ENCODE peak calls at places on chromosomes 13 and 19, in ten cellular contexts. One of them, this sample, is unnamed.

GRCh38 chr13:34411177-34411576 is 530.9 kb upstream of the NBEA start:
- DNase-seq in GM12892: no peak
- DNase-seq in left ventricle myocardium superior: no peak
- DNase-seq in ovary: no peak
- DNase-seq in hypothalamus: no peak
- DNase-seq in NCI-H1092: no peak
- DNase-seq in stimulated activated CD4-positive, alpha-beta T cell treated with anti-CD3 and anti-CD28 coated beads, Interleukin-1b, Interleukin-23, amount 100 ng/mL, for 24 hours: no peak
- DNase-seq in neural crest cell: no peak
- DNase-seq in iris pigment epithelial cell: no peak
- DNase-seq in Daoy: no peak
- DNase-seq in this sample: no peak

GRCh38 chr19:45952691-45953505 is 20.8 kb downstream of the NOVA2 start:
- DNase-seq in GM12892: no peak
- DNase-seq in left ventricle myocardium superior: peak
- DNase-seq in ovary: peak
- DNase-seq in hypothalamus: no peak
- DNase-seq in NCI-H1092: no peak
- DNase-seq in stimulated activated CD4-positive, alpha-beta T cell treated with anti-CD3 and anti-CD28 coated beads, Interleukin-1b, Interleukin-23, amount 100 ng/mL, for 24 hours: peak
- DNase-seq in neural crest cell: peak
- DNase-seq in iris pigment epithelial cell: peak
- DNase-seq in Daoy: peak
- DNase-seq in this sample: peak

GRCh38 chr13:99086869-99087129 is 108.9 kb upstream of the DOCK9 start:
- DNase-seq in GM12892: peak
- DNase-seq in left ventricle myocardium superior: no peak
- DNase-seq in ovary: no peak
- DNase-seq in hypothalamus: no peak
- DNase-seq in NCI-H1092: no peak
- DNase-seq in stimulated activated CD4-positive, alpha-beta T cell treated with anti-CD3 and anti-CD28 coated beads, Interleukin-1b, Interleukin-23, amount 100 ng/mL, for 24 hours: peak
- DNase-seq in neural crest cell: peak
- DNase-seq in iris pigment epithelial cell: peak
- DNase-seq in Daoy: peak
- DNase-seq in this sample: no peak

GRCh38 chr19:50480281-50481111 is 3.8 kb upstream of the GARIN5A start:
- DNase-seq in GM12892: no peak
- DNase-seq in left ventricle myocardium superior: peak
- DNase-seq in ovary: no peak
- DNase-seq in hypothalamus: no peak
- DNase-seq in NCI-H1092: no peak
- DNase-seq in stimulated activated CD4-positive, alpha-beta T cell treated with anti-CD3 and anti-CD28 coated beads, Interleukin-1b, Interleukin-23, amount 100 ng/mL, for 24 hours: no peak
- DNase-seq in neural crest cell: no peak
- DNase-seq in iris pigment epithelial cell: no peak
- DNase-seq in Daoy: no peak
- DNase-seq in this sample: no peak

GRCh38 chr19:11560404-11560988 is 1.5 kb upstream of the ELOF1 start:
- DNase-seq in GM12892: peak
- DNase-seq in left ventricle myocardium superior: no peak
- DNase-seq in ovary: no peak
- DNase-seq in hypothalamus: peak
- DNase-seq in NCI-H1092: peak
- DNase-seq in stimulated activated CD4-positive, alpha-beta T cell treated with anti-CD3 and anti-CD28 coated beads, Interleukin-1b, Interleukin-23, amount 100 ng/mL, for 24 hours: peak
- DNase-seq in neural crest cell: peak
- DNase-seq in iris pigment epithelial cell: peak
- DNase-seq in Daoy: peak
- DNase-seq in this sample: peak

GRCh38 chr13:85347251-85347650 is 452.0 kb downstream of the SLITRK6 start:
- DNase-seq in GM12892: no peak
- DNase-seq in left ventricle myocardium superior: no peak
- DNase-seq in ovary: no peak
- DNase-seq in hypothalamus: no peak
- DNase-seq in NCI-H1092: no peak
- DNase-seq in stimulated activated CD4-positive, alpha-beta T cell treated with anti-CD3 and anti-CD28 coated beads, Interleukin-1b, Interleukin-23, amount 100 ng/mL, for 24 hours: no peak
- DNase-seq in neural crest cell: no peak
- DNase-seq in iris pigment epithelial cell: peak
- DNase-seq in Daoy: peak
- DNase-seq in this sample: no peak

GRCh38 chr19:5397804-5398692 is 57.2 kb upstream of the ZNRF4 start:
- DNase-seq in GM12892: no peak
- DNase-seq in left ventricle myocardium superior: no peak
- DNase-seq in ovary: no peak
- DNase-seq in hypothalamus: peak
- DNase-seq in NCI-H1092: no peak
- DNase-seq in stimulated activated CD4-positive, alpha-beta T cell treated with anti-CD3 and anti-CD28 coated beads, Interleukin-1b, Interleukin-23, amount 100 ng/mL, for 24 hours: no peak
- DNase-seq in neural crest cell: peak
- DNase-seq in iris pigment epithelial cell: peak
- DNase-seq in Daoy: peak
- DNase-seq in this sample: peak

GRCh38 chr13:99351772-99352171 is 44.6 kb upstream of the GPR183 start:
- DNase-seq in GM12892: no peak
- DNase-seq in left ventricle myocardium superior: no peak
- DNase-seq in ovary: no peak
- DNase-seq in hypothalamus: no peak
- DNase-seq in NCI-H1092: no peak
- DNase-seq in stimulated activated CD4-positive, alpha-beta T cell treated with anti-CD3 and anti-CD28 coated beads, Interleukin-1b, Interleukin-23, amount 100 ng/mL, for 24 hours: no peak
- DNase-seq in neural crest cell: no peak
- DNase-seq in iris pigment epithelial cell: no peak
- DNase-seq in Daoy: no peak
- DNase-seq in this sample: no peak

GRCh38 chr13:61900033-61900432 is 484.4 kb upstream of the PCDH20 start:
- DNase-seq in GM12892: no peak
- DNase-seq in left ventricle myocardium superior: no peak
- DNase-seq in ovary: no peak
- DNase-seq in hypothalamus: no peak
- DNase-seq in NCI-H1092: no peak
- DNase-seq in stimulated activated CD4-positive, alpha-beta T cell treated with anti-CD3 and anti-CD28 coated beads, Interleukin-1b, Interleukin-23, amount 100 ng/mL, for 24 hours: no peak
- DNase-seq in neural crest cell: no peak
- DNase-seq in iris pigment epithelial cell: no peak
- DNase-seq in Daoy: no peak
- DNase-seq in this sample: no peak

GRCh38 chr13:33150146-33150545 is 133.9 kb downstream of the KL start:
- DNase-seq in GM12892: no peak
- DNase-seq in left ventricle myocardium superior: no peak
- DNase-seq in ovary: no peak
- DNase-seq in hypothalamus: no peak
- DNase-seq in NCI-H1092: no peak
- DNase-seq in stimulated activated CD4-positive, alpha-beta T cell treated with anti-CD3 and anti-CD28 coated beads, Interleukin-1b, Interleukin-23, amount 100 ng/mL, for 24 hours: no peak
- DNase-seq in neural crest cell: no peak
- DNase-seq in iris pigment epithelial cell: peak
- DNase-seq in Daoy: peak
- DNase-seq in this sample: peak

GRCh38 chr13:95676100-95676774 is 702 bp upstream of the DNAJC3 start:
- DNase-seq in GM12892: no peak
- DNase-seq in left ventricle myocardium superior: no peak
- DNase-seq in ovary: peak
- DNase-seq in hypothalamus: no peak
- DNase-seq in NCI-H1092: peak
- DNase-seq in stimulated activated CD4-positive, alpha-beta T cell treated with anti-CD3 and anti-CD28 coated beads, Interleukin-1b, Interleukin-23, amount 100 ng/mL, for 24 hours: no peak
- DNase-seq in neural crest cell: peak
- DNase-seq in iris pigment epithelial cell: peak
- DNase-seq in Daoy: peak
- DNase-seq in this sample: peak

GRCh38 chr13:26920614-26921355 is 160.2 kb upstream of the GPR12 start:
- DNase-seq in GM12892: no peak
- DNase-seq in left ventricle myocardium superior: no peak
- DNase-seq in ovary: no peak
- DNase-seq in hypothalamus: no peak
- DNase-seq in NCI-H1092: no peak
- DNase-seq in stimulated activated CD4-positive, alpha-beta T cell treated with anti-CD3 and anti-CD28 coated beads, Interleukin-1b, Interleukin-23, amount 100 ng/mL, for 24 hours: no peak
- DNase-seq in neural crest cell: no peak
- DNase-seq in iris pigment epithelial cell: no peak
- DNase-seq in Daoy: no peak
- DNase-seq in this sample: no peak

GRCh38 chr19:44872661-44873060 is 18.4 kb upstream of the TOMM40 start:
- DNase-seq in GM12892: no peak
- DNase-seq in left ventricle myocardium superior: no peak
- DNase-seq in ovary: no peak
- DNase-seq in hypothalamus: no peak
- DNase-seq in NCI-H1092: no peak
- DNase-seq in stimulated activated CD4-positive, alpha-beta T cell treated with anti-CD3 and anti-CD28 coated beads, Interleukin-1b, Interleukin-23, amount 100 ng/mL, for 24 hours: no peak
- DNase-seq in neural crest cell: no peak
- DNase-seq in iris pigment epithelial cell: no peak
- DNase-seq in Daoy: no peak
- DNase-seq in this sample: no peak

GRCh38 chr13:48500652-48501197 is 32.2 kb downstream of the RCBTB2 start:
- DNase-seq in GM12892: no peak
- DNase-seq in left ventricle myocardium superior: no peak
- DNase-seq in ovary: no peak
- DNase-seq in hypothalamus: no peak
- DNase-seq in NCI-H1092: no peak
- DNase-seq in stimulated activated CD4-positive, alpha-beta T cell treated with anti-CD3 and anti-CD28 coated beads, Interleukin-1b, Interleukin-23, amount 100 ng/mL, for 24 hours: no peak
- DNase-seq in neural crest cell: no peak
- DNase-seq in iris pigment epithelial cell: peak
- DNase-seq in Daoy: no peak
- DNase-seq in this sample: peak

GRCh38 chr19:15433519-15434069 is 14.8 kb upstream of the AKAP8L start:
- DNase-seq in GM12892: no peak
- DNase-seq in left ventricle myocardium superior: peak
- DNase-seq in ovary: no peak
- DNase-seq in hypothalamus: no peak
- DNase-seq in NCI-H1092: no peak
- DNase-seq in stimulated activated CD4-positive, alpha-beta T cell treated with anti-CD3 and anti-CD28 coated beads, Interleukin-1b, Interleukin-23, amount 100 ng/mL, for 24 hours: no peak
- DNase-seq in neural crest cell: no peak
- DNase-seq in iris pigment epithelial cell: no peak
- DNase-seq in Daoy: no peak
- DNase-seq in this sample: no peak

GRCh38 chr19:54190503-54190941 is 586 bp upstream of the TSEN34 start:
- DNase-seq in GM12892: peak
- DNase-seq in left ventricle myocardium superior: peak
- DNase-seq in ovary: peak
- DNase-seq in hypothalamus: peak
- DNase-seq in NCI-H1092: peak
- DNase-seq in stimulated activated CD4-positive, alpha-beta T cell treated with anti-CD3 and anti-CD28 coated beads, Interleukin-1b, Interleukin-23, amount 100 ng/mL, for 24 hours: peak
- DNase-seq in neural crest cell: peak
- DNase-seq in iris pigment epithelial cell: peak
- DNase-seq in Daoy: peak
- DNase-seq in this sample: peak

GRCh38 chr19:46447006-46447405 is 18.3 kb upstream of the PNMA8C start:
- DNase-seq in GM12892: no peak
- DNase-seq in left ventricle myocardium superior: no peak
- DNase-seq in ovary: no peak
- DNase-seq in hypothalamus: no peak
- DNase-seq in NCI-H1092: no peak
- DNase-seq in stimulated activated CD4-positive, alpha-beta T cell treated with anti-CD3 and anti-CD28 coated beads, Interleukin-1b, Interleukin-23, amount 100 ng/mL, for 24 hours: no peak
- DNase-seq in neural crest cell: no peak
- DNase-seq in iris pigment epithelial cell: no peak
- DNase-seq in Daoy: no peak
- DNase-seq in this sample: no peak

GRCh38 chr19:15841875-15842569 is 26.6 kb upstream of the OR10H1 start:
- DNase-seq in GM12892: no peak
- DNase-seq in left ventricle myocardium superior: no peak
- DNase-seq in ovary: no peak
- DNase-seq in hypothalamus: no peak
- DNase-seq in NCI-H1092: no peak
- DNase-seq in stimulated activated CD4-positive, alpha-beta T cell treated with anti-CD3 and anti-CD28 coated beads, Interleukin-1b, Interleukin-23, amount 100 ng/mL, for 24 hours: no peak
- DNase-seq in neural crest cell: no peak
- DNase-seq in iris pigment epithelial cell: no peak
- DNase-seq in Daoy: peak
- DNase-seq in this sample: no peak

GRCh38 chr19:48044561-48044960 is 682 bp upstream of the CABP5 start:
- DNase-seq in GM12892: no peak
- DNase-seq in left ventricle myocardium superior: no peak
- DNase-seq in ovary: no peak
- DNase-seq in hypothalamus: no peak
- DNase-seq in NCI-H1092: no peak
- DNase-seq in stimulated activated CD4-positive, alpha-beta T cell treated with anti-CD3 and anti-CD28 coated beads, Interleukin-1b, Interleukin-23, amount 100 ng/mL, for 24 hours: no peak
- DNase-seq in neural crest cell: no peak
- DNase-seq in iris pigment epithelial cell: peak
- DNase-seq in Daoy: peak
- DNase-seq in this sample: peak

GRCh38 chr19:4429266-4430200 is 27.1 kb downstream of the CHAF1A start:
- DNase-seq in GM12892: no peak
- DNase-seq in left ventricle myocardium superior: no peak
- DNase-seq in ovary: no peak
- DNase-seq in hypothalamus: no peak
- DNase-seq in NCI-H1092: no peak
- DNase-seq in stimulated activated CD4-positive, alpha-beta T cell treated with anti-CD3 and anti-CD28 coated beads, Interleukin-1b, Interleukin-23, amount 100 ng/mL, for 24 hours: no peak
- DNase-seq in neural crest cell: no peak
- DNase-seq in iris pigment epithelial cell: no peak
- DNase-seq in Daoy: no peak
- DNase-seq in this sample: no peak

GRCh38 chr19:30646806-30647205 is 274.6 kb downstream of the ZNF536 start:
- DNase-seq in GM12892: no peak
- DNase-seq in left ventricle myocardium superior: no peak
- DNase-seq in ovary: no peak
- DNase-seq in hypothalamus: no peak
- DNase-seq in NCI-H1092: no peak
- DNase-seq in stimulated activated CD4-positive, alpha-beta T cell treated with anti-CD3 and anti-CD28 coated beads, Interleukin-1b, Interleukin-23, amount 100 ng/mL, for 24 hours: no peak
- DNase-seq in neural crest cell: no peak
- DNase-seq in iris pigment epithelial cell: no peak
- DNase-seq in Daoy: peak
- DNase-seq in this sample: no peak

GRCh38 chr19:5850743-5851293 is 431 bp downstream of the FUT3 start:
- DNase-seq in GM12892: peak
- DNase-seq in left ventricle myocardium superior: peak
- DNase-seq in ovary: peak
- DNase-seq in hypothalamus: no peak
- DNase-seq in NCI-H1092: no peak
- DNase-seq in stimulated activated CD4-positive, alpha-beta T cell treated with anti-CD3 and anti-CD28 coated beads, Interleukin-1b, Interleukin-23, amount 100 ng/mL, for 24 hours: no peak
- DNase-seq in neural crest cell: no peak
- DNase-seq in iris pigment epithelial cell: peak
- DNase-seq in Daoy: peak
- DNase-seq in this sample: peak

GRCh38 chr19:42132030-42132628 is at the start of gene POU2F2:
- DNase-seq in GM12892: peak
- DNase-seq in left ventricle myocardium superior: peak
- DNase-seq in ovary: no peak
- DNase-seq in hypothalamus: peak
- DNase-seq in NCI-H1092: no peak
- DNase-seq in stimulated activated CD4-positive, alpha-beta T cell treated with anti-CD3 and anti-CD28 coated beads, Interleukin-1b, Interleukin-23, amount 100 ng/mL, for 24 hours: peak
- DNase-seq in neural crest cell: no peak
- DNase-seq in iris pigment epithelial cell: no peak
- DNase-seq in Daoy: peak
- DNase-seq in this sample: no peak

GRCh38 chr19:4326837-4327251 is 11.8 kb downstream of the STAP2 start:
- DNase-seq in GM12892: no peak
- DNase-seq in left ventricle myocardium superior: no peak
- DNase-seq in ovary: peak
- DNase-seq in hypothalamus: no peak
- DNase-seq in NCI-H1092: no peak
- DNase-seq in stimulated activated CD4-positive, alpha-beta T cell treated with anti-CD3 and anti-CD28 coated beads, Interleukin-1b, Interleukin-23, amount 100 ng/mL, for 24 hours: no peak
- DNase-seq in neural crest cell: no peak
- DNase-seq in iris pigment epithelial cell: no peak
- DNase-seq in Daoy: no peak
- DNase-seq in this sample: no peak

GRCh38 chr13:38902551-38902950 is 88.1 kb downstream of the STOML3 start:
- DNase-seq in GM12892: no peak
- DNase-seq in left ventricle myocardium superior: no peak
- DNase-seq in ovary: no peak
- DNase-seq in hypothalamus: no peak
- DNase-seq in NCI-H1092: no peak
- DNase-seq in stimulated activated CD4-positive, alpha-beta T cell treated with anti-CD3 and anti-CD28 coated beads, Interleukin-1b, Interleukin-23, amount 100 ng/mL, for 24 hours: no peak
- DNase-seq in neural crest cell: no peak
- DNase-seq in iris pigment epithelial cell: no peak
- DNase-seq in Daoy: no peak
- DNase-seq in this sample: no peak

GRCh38 chr19:54178581-54179261 is 5.8 kb upstream of the TMC4 start:
- DNase-seq in GM12892: no peak
- DNase-seq in left ventricle myocardium superior: peak
- DNase-seq in ovary: no peak
- DNase-seq in hypothalamus: peak
- DNase-seq in NCI-H1092: no peak
- DNase-seq in stimulated activated CD4-positive, alpha-beta T cell treated with anti-CD3 and anti-CD28 coated beads, Interleukin-1b, Interleukin-23, amount 100 ng/mL, for 24 hours: no peak
- DNase-seq in neural crest cell: no peak
- DNase-seq in iris pigment epithelial cell: no peak
- DNase-seq in Daoy: no peak
- DNase-seq in this sample: no peak

GRCh38 chr19:49835562-49835961 is 15.4 kb upstream of the PTOV1 start:
- DNase-seq in GM12892: no peak
- DNase-seq in left ventricle myocardium superior: no peak
- DNase-seq in ovary: no peak
- DNase-seq in hypothalamus: no peak
- DNase-seq in NCI-H1092: no peak
- DNase-seq in stimulated activated CD4-positive, alpha-beta T cell treated with anti-CD3 and anti-CD28 coated beads, Interleukin-1b, Interleukin-23, amount 100 ng/mL, for 24 hours: no peak
- DNase-seq in neural crest cell: no peak
- DNase-seq in iris pigment epithelial cell: no peak
- DNase-seq in Daoy: no peak
- DNase-seq in this sample: no peak

GRCh38 chr19:35846038-35846668 is 6.2 kb downstream of the NPHS1 start:
- DNase-seq in GM12892: no peak
- DNase-seq in left ventricle myocardium superior: no peak
- DNase-seq in ovary: no peak
- DNase-seq in hypothalamus: no peak
- DNase-seq in NCI-H1092: no peak
- DNase-seq in stimulated activated CD4-positive, alpha-beta T cell treated with anti-CD3 and anti-CD28 coated beads, Interleukin-1b, Interleukin-23, amount 100 ng/mL, for 24 hours: no peak
- DNase-seq in neural crest cell: no peak
- DNase-seq in iris pigment epithelial cell: no peak
- DNase-seq in Daoy: no peak
- DNase-seq in this sample: no peak

This sample was measured in kidney tubule cell.